ENCODE peak calls at places on chromosomes 13 and 19, in ten cellular contexts. W is IMR-90, X is astrocyte, J is fibroblast of lung, C is GM23338, M is SK-N-SH, R is GM12878, I is K562, Z is GM23248, Q is OCI-LY7. O is an unnamed sample.

GRCh38 chr19:53581871-53582279 is 43.9 kb downstream of the ZNF331 start:
- DNase-seq in Q (no peak), Z (no peak), I (no peak), W (no peak), J (no peak), C (peak; percentile 75), R (no peak), X (no peak), M (no peak), O (no peak)

GRCh38 chr13:34941436-34941834 is 635 bp upstream of the NBEA start:
- DNase-seq in J (no peak), R (no peak), W (no peak), Z (peak; percentile 5), Q (peak; percentile 8), I (no peak), C (no peak), M (no peak), X (no peak), O (no peak)

GRCh38 chr13:50156140-50156539 is 140.9 kb downstream of the KCNRG start:
- DNase-seq in R (no peak), M (no peak), C (no peak), X (peak; percentile 88), Z (peak; percentile 82), I (no peak), J (peak; percentile 91), Q (no peak), W (peak; percentile 78), O (peak; percentile 46)

GRCh38 chr13:55673910-55674309 is 1466.8 kb upstream of the PRR20A start:
- DNase-seq in C (peak; percentile 66), M (no peak), W (no peak), Q (no peak), X (no peak), Z (no peak), J (no peak), I (no peak), R (no peak), O (no peak)

GRCh38 chr19:55454787-55455243 is 6.6 kb downstream of the ISOC2 start:
- DNase-seq in I (no peak), C (peak; percentile 85), M (peak; percentile 73), X (no peak), Q (peak; percentile 58), R (no peak), W (peak; percentile 22), J (no peak), Z (peak; percentile 70), O (peak; percentile 27)

GRCh38 chr13:112996671-112997091 is 27.7 kb downstream of the MCF2L start:
- DNase-seq in J (no peak), M (no peak), I (no peak), C (no peak), W (no peak), R (no peak), Z (no peak), Q (no peak), X (no peak), O (no peak)

GRCh38 chr13:97380696-97381095 is 53.3 kb upstream of the RAP2A start:
- DNase-seq in M (no peak), Q (no peak), X (no peak), W (no peak), J (no peak), R (no peak), I (no peak), Z (no peak), C (no peak), O (no peak)

GRCh38 chr13:105598551-105598950 is 936.9 kb downstream of the EFNB2 start:
- DNase-seq in R (no peak), Z (no peak), X (peak; percentile 90), M (no peak), I (no peak), W (peak; percentile 52), J (peak; percentile 90), Q (no peak), C (no peak), O (peak; percentile 8)

GRCh38 chr19:55525289-55526101 is 11.4 kb downstream of the SBK2 start:
- DNase-seq in X (no peak), C (no peak), I (no peak), R (no peak), Q (no peak), Z (no peak), M (no peak), J (no peak), W (no peak), O (no peak)

GRCh38 chr13:98921786-98922185 is 56.1 kb downstream of the DOCK9 start:
- DNase-seq in W (no peak), Q (no peak), I (no peak), J (no peak), Z (no peak), C (no peak), R (no peak), M (no peak), X (no peak), O (no peak)

GRCh38 chr13:48906200-48906599 is 69.5 kb upstream of the FNDC3A start:
- DNase-seq in W (no peak), J (peak; percentile 2), M (no peak), X (no peak), Q (no peak), I (no peak), Z (no peak), C (no peak), R (no peak), O (no peak)

GRCh38 chr19:17209126-17210036 is 5.8 kb upstream of the USE1 start:
- DNase-seq in Q (peak; percentile 93), X (no peak), I (peak; percentile 100), W (peak; percentile 20), Z (peak; percentile 48), M (peak; percentile 95), J (peak; percentile 36), R (no peak), C (peak; percentile 99), O (no peak)

GRCh38 chr13:66266348-66266747 is 963.8 kb downstream of the PCDH9 start:
- DNase-seq in J (no peak), C (no peak), Z (no peak), I (no peak), R (no peak), W (no peak), M (no peak), X (no peak), Q (no peak), O (no peak)

GRCh38 chr19:6252066-6252465 is 27.7 kb downstream of the MLLT1 start:
- DNase-seq in I (no peak), R (no peak), J (no peak), X (no peak), W (no peak), M (no peak), C (no peak), Q (no peak), Z (no peak), O (no peak)

GRCh38 chr19:42023121-42023942 is 29.3 kb upstream of the ATP1A3 start:
- DNase-seq in I (peak; percentile 60), J (peak; percentile 11), M (peak; percentile 63), Z (peak; percentile 70), W (peak; percentile 8), C (peak; percentile 78), X (no peak), Q (peak; percentile 48), R (no peak), O (no peak)

GRCh38 chr19:51749979-51750378 is 1.7 kb downstream of the FPR1 start:
- DNase-seq in R (no peak), Z (peak; percentile 64), I (no peak), W (no peak), Q (no peak), M (no peak), C (no peak), X (peak; percentile 54), J (peak; percentile 67), O (peak; percentile 86)

GRCh38 chr13:75803175-75803611 is 167.1 kb downstream of the LMO7 start:
- DNase-seq in W (no peak), Q (peak; percentile 10), C (peak; percentile 85), R (no peak), X (no peak), I (no peak), J (no peak), M (no peak), Z (no peak), O (no peak)

GRCh38 chr19:2326699-2327360 is 1.6 kb downstream of the LSM7 start:
- DNase-seq in Z (peak; percentile 20), I (no peak), C (no peak), M (no peak), R (no peak), Q (no peak), J (no peak), W (no peak), X (no peak), O (no peak)
- H3K4me2 ChIP-seq in Z (peak overlapping the region; percentile 78), I (peak overlapping the region; percentile 88), C (peak overlapping the region; percentile 93), M (peak overlapping the region; percentile 92), R (peak overlapping the region; percentile 36), Q (peak overlapping the region; percentile 87), J (no peak overlapping the region), W (no peak overlapping the region), X (peak overlapping the region; percentile 90), O (peak overlapping the region; percentile 74)

DNA sequence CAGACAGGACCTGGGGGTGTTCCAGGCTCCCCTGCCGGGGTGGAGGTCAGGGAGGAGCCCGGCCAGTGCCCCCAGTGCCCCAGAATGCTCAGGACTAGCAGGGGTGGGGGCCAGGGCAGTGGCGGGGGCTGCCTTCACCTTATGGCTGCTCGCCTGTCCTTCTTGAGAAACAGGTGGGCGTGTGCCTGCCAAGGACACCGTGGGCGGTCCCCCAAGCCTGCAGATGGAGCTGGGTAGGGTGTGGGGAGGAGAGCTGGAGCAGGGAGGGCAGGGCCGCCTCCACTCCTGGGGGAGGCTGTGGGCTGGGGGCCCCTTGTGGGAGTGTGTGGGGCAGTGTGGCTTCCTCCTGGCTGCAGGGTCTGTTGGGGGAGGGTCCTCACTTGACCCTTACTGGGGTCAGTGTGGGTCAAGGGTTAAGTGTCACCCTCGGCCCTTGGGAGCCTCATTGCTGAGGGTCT is 160.0 kb downstream of the KDM4B start:
- DNase-seq in W (no peak), Q (no peak), J (peak; percentile 28), R (no peak), I (no peak), C (no peak), X (no peak), M (no peak), Z (peak; percentile 37), O (no peak)
- H3K4me2 ChIP-seq in W (no peak overlapping the region), Q (no peak overlapping the region), J (no peak overlapping the region), R (peak overlapping the region; percentile 79), I (peak overlapping the region; percentile 7), C (no peak overlapping the region), X (peak overlapping the region; percentile 44), M (no peak overlapping the region), Z (no peak overlapping the region), O (no peak overlapping the region)

DNA sequence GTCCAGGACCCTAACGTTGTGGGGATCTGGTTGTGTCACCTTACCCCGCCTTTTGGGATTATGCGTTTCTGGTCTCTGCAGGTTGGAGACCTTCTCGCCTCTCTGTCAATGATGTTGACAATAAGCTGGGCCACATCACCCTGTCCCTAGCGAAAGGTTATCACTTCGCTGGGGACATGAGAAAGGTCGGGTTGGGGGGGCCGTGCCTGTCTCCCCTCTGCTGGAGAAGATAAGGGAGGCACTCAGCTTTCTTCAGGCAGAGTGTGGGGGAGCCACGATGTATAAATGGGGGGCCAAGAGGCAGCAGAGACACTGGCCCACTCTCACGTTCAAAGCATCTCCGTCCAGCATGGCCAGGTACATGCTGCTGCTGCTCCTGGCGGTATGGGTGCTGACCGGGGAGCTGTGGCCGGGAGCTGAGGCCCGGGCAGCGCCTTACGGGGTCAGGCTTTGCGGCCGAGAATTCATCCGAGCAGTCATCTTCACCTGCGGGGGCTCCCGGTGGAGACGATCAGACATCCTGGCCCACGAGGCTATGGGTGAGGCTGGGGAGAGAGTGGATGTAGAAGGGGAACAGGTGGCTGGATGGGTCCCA is at the start of gene RLN3:
- DNase-seq in C (no peak), J (no peak), R (no peak), M (no peak), Z (no peak), I (peak; percentile 50), Q (no peak), X (no peak), W (no peak), O (no peak)
- H3K4me2 ChIP-seq in C (no peak within 1 kb of the TSS), J (no peak within 1 kb of the TSS), R (peak within 1 kb of the TSS; percentile 30), M (no peak within 1 kb of the TSS), Z (no peak within 1 kb of the TSS), I (peak within 1 kb of the TSS; percentile 56), Q (no peak within 1 kb of the TSS), X (no peak within 1 kb of the TSS), W (no peak within 1 kb of the TSS), O (no peak within 1 kb of the TSS)

GRCh38 chr19:47560999-47561398 is 11.9 kb downstream of the ZNF541 start:
- DNase-seq in I (no peak), R (no peak), W (no peak), Z (no peak), J (no peak), M (no peak), Q (no peak), X (no peak), C (no peak), O (peak; percentile 52)
- H3K4me2 ChIP-seq in I (no peak overlapping the region), R (peak overlapping the region; percentile 22), W (no peak overlapping the region), Z (no peak overlapping the region), J (no peak overlapping the region), M (no peak overlapping the region), Q (no peak overlapping the region), X (no peak overlapping the region), C (no peak overlapping the region), O (no peak overlapping the region)